ENCODE peak calls at places on chromosomes 5 and 9, in four cellular contexts. One of them, this sample, is unnamed.

GRCh38 chr5:130836729-130837660 is 328.1 kb downstream of the HINT1 start:
- DNase-seq in NCI-H526 treated with DMSO at 0.1 percent for 48 hours: no peak
- DNase-seq in iPS DF 6.9: no peak
- DNase-seq in lower lobe of right lung: no peak
- DNase-seq in this sample: no peak

GRCh38 chr5:107268241-107268640 is 402.5 kb downstream of the EFNA5 start:
- DNase-seq in NCI-H526 treated with DMSO at 0.1 percent for 48 hours: no peak
- DNase-seq in lower lobe of right lung: no peak
- DNase-seq in iPS DF 6.9: no peak
- DNase-seq in this sample: no peak

GRCh38 chr9:137306546-137307254 is 4.6 kb upstream of the NRARP start:
- DNase-seq in iPS DF 6.9: no peak
- DNase-seq in lower lobe of right lung: peak; percentile 43
- DNase-seq in NCI-H526 treated with DMSO at 0.1 percent for 48 hours: no peak
- DNase-seq in this sample: no peak

GRCh38 chr9:76369583-76369982 is 24.6 kb downstream of the RFK start:
- DNase-seq in lower lobe of right lung: no peak
- DNase-seq in iPS DF 6.9: no peak
- DNase-seq in NCI-H526 treated with DMSO at 0.1 percent for 48 hours: peak; percentile 74
- DNase-seq in this sample: no peak

GRCh38 chr9:128629136-128629535 is 27.5 kb downstream of the DYNC2I2 start:
- DNase-seq in lower lobe of right lung: peak; percentile 30
- DNase-seq in NCI-H526 treated with DMSO at 0.1 percent for 48 hours: no peak
- DNase-seq in iPS DF 6.9: no peak
- DNase-seq in this sample: no peak

GRCh38 chr5:10702040-10702629 is 58.9 kb downstream of the DAP start:
- DNase-seq in lower lobe of right lung: no peak
- DNase-seq in iPS DF 6.9: no peak
- DNase-seq in NCI-H526 treated with DMSO at 0.1 percent for 48 hours: no peak
- DNase-seq in this sample: no peak

GRCh38 chr5:111127453-111128195 is 35.5 kb downstream of the WDR36 start:
- DNase-seq in iPS DF 6.9: no peak
- DNase-seq in NCI-H526 treated with DMSO at 0.1 percent for 48 hours: no peak
- DNase-seq in lower lobe of right lung: no peak
- DNase-seq in this sample: peak; percentile 28

GRCh38 chr5:94793113-94793815 is 174.8 kb downstream of the SLF1 start:
- DNase-seq in iPS DF 6.9: no peak
- DNase-seq in lower lobe of right lung: no peak
- DNase-seq in NCI-H526 treated with DMSO at 0.1 percent for 48 hours: no peak
- DNase-seq in this sample: no peak

GRCh38 chr5:77864997-77865396 is 88.9 kb upstream of the TBCA start:
- DNase-seq in lower lobe of right lung: peak; percentile 82
- DNase-seq in iPS DF 6.9: no peak
- DNase-seq in NCI-H526 treated with DMSO at 0.1 percent for 48 hours: no peak
- DNase-seq in this sample: no peak

GRCh38 chr9:133263557-133263956 is 11.4 kb downstream of the ABO start:
- DNase-seq in iPS DF 6.9: no peak
- DNase-seq in NCI-H526 treated with DMSO at 0.1 percent for 48 hours: no peak
- DNase-seq in lower lobe of right lung: no peak
- DNase-seq in this sample: no peak

GRCh38 chr5:108749130-108749861 is 1.6 kb downstream of the FER start:
- DNase-seq in lower lobe of right lung: no peak
- DNase-seq in iPS DF 6.9: peak; percentile 25
- DNase-seq in NCI-H526 treated with DMSO at 0.1 percent for 48 hours: peak; percentile 15
- DNase-seq in this sample: no peak

GRCh38 chr5:40841068-40841805 is at the start of gene CARD6:
- DNase-seq in iPS DF 6.9: no peak
- DNase-seq in NCI-H526 treated with DMSO at 0.1 percent for 48 hours: no peak
- DNase-seq in lower lobe of right lung: no peak
- DNase-seq in this sample: no peak

GRCh38 chr9:29311221-29311620 is 1737.9 kb upstream of the C9orf72 start:
- DNase-seq in iPS DF 6.9: no peak
- DNase-seq in NCI-H526 treated with DMSO at 0.1 percent for 48 hours: no peak
- DNase-seq in lower lobe of right lung: no peak
- DNase-seq in this sample: no peak

GRCh38 chr9:129307227-129307970 is 129.3 kb upstream of the IER5L start:
- DNase-seq in lower lobe of right lung: peak; percentile 4
- DNase-seq in iPS DF 6.9: no peak
- DNase-seq in NCI-H526 treated with DMSO at 0.1 percent for 48 hours: no peak
- DNase-seq in this sample: no peak